ENCODE peak calls at places on chromosomes 16 and 17, in six cellular contexts. A is esophagus squamous epithelium, P is PC-3, U is hepatocyte, R is H9, B is WTC11. G is an unnamed sample.

GRCh38 chr16:83676056-83676455 is 131.7 kb upstream of the HSBP1 start:
- DNase-seq in A (no peak), P (no peak), U (no peak), R (no peak), B (no peak), G (no peak)

GRCh38 chr16:76360384-76360783 is 83.2 kb downstream of the CNTNAP4 start:
- DNase-seq in A (no peak), P (no peak), U (no peak), R (no peak), B (no peak), G (no peak)

GRCh38 chr17:4739122-4740024 is at the start of the genes CXCL16 and ZMYND15:
- DNase-seq in A (no peak), P (peak; percentile 45), U (peak; percentile 90), R (peak; percentile 59), B (peak; percentile 47), G (peak; percentile 88)

GRCh38 chr17:17104494-17104893 is 62.2 kb downstream of the MPRIP start:
- DNase-seq in A (no peak), P (no peak), U (no peak), R (no peak), B (no peak), G (no peak)

GRCh38 chr16:3965306-3965705 is 84.8 kb upstream of the CREBBP start:
- DNase-seq in A (no peak), P (no peak), U (no peak), R (no peak), B (no peak), G (no peak)

GRCh38 chr16:6888536-6888935 is 444.1 kb upstream of the RBFOX1 start:
- DNase-seq in A (no peak), P (no peak), U (no peak), R (no peak), B (no peak), G (no peak)

GRCh38 chr16:89024546-89024945 is 47.5 kb upstream of the CBFA2T3 start:
- DNase-seq in A (no peak), P (no peak), U (no peak), R (no peak), B (peak; percentile 6), G (no peak)

GRCh38 chr17:75681289-75681688 is 14.2 kb downstream of the SAP30BP start:
- DNase-seq in A (no peak), P (peak; percentile 60), U (peak; percentile 27), R (no peak), B (no peak), G (no peak)

GRCh38 chr17:43732961-43733360 is 25.6 kb downstream of the SOST start:
- DNase-seq in A (no peak), P (peak; percentile 49), U (no peak), R (no peak), B (no peak), G (no peak)

GRCh38 chr17:32493581-32494513 is 7.1 kb downstream of the CDK5R1 start:
- DNase-seq in A (no peak), P (no peak), U (no peak), R (no peak), B (no peak), G (no peak)

GRCh38 chr16:69465083-69465721 is 40.8 kb downstream of the CYB5B start:
- DNase-seq in A (no peak), P (no peak), U (peak; percentile 10), R (no peak), B (no peak), G (no peak)

GRCh38 chr16:75580-76501 is 2.2 kb upstream of the MPG start:
- DNase-seq in A (no peak), P (no peak), U (peak; percentile 87), R (peak; percentile 83), B (peak; percentile 61), G (no peak)

GRCh38 chr16:31305219-31305618 is 45.4 kb downstream of the ITGAM start:
- DNase-seq in A (no peak), P (no peak), U (no peak), R (no peak), B (no peak), G (no peak)

GRCh38 chr16:12235110-12235509 is 258.6 kb downstream of the SNX29 start:
- DNase-seq in A (no peak), P (no peak), U (no peak), R (no peak), B (no peak), G (no peak)

GRCh38 chr16:51508813-51509212 is 357.7 kb upstream of the SALL1 start:
- DNase-seq in A (no peak), P (no peak), U (no peak), R (no peak), B (no peak), G (no peak)

GRCh38 chr16:85208181-85208580 is 95.9 kb upstream of the CIBAR2 start:
- DNase-seq in A (no peak), P (no peak), U (no peak), R (no peak), B (no peak), G (no peak)

GRCh38 chr17:27420211-27420950 is 35.9 kb upstream of the KSR1 start:
- DNase-seq in A (no peak), P (no peak), U (no peak), R (no peak), B (no peak), G (no peak)

GRCh38 chr16:73113326-73113720 is 65.4 kb upstream of the ZFHX3 start:
- DNase-seq in A (no peak), P (no peak), U (no peak), R (no peak), B (no peak), G (no peak)

GRCh38 chr16:58027341-58028167 is 2.0 kb downstream of the MMP15 start:
- DNase-seq in A (no peak), P (peak; percentile 45), U (peak; percentile 71), R (peak; percentile 92), B (peak; percentile 79), G (no peak)

GRCh38 chr16:89696598-89697128 is 4.8 kb downstream of the SPATA2L start:
- DNase-seq in A (no peak), P (no peak), U (peak; percentile 8), R (no peak), B (no peak), G (peak; percentile 75)

DNA sequence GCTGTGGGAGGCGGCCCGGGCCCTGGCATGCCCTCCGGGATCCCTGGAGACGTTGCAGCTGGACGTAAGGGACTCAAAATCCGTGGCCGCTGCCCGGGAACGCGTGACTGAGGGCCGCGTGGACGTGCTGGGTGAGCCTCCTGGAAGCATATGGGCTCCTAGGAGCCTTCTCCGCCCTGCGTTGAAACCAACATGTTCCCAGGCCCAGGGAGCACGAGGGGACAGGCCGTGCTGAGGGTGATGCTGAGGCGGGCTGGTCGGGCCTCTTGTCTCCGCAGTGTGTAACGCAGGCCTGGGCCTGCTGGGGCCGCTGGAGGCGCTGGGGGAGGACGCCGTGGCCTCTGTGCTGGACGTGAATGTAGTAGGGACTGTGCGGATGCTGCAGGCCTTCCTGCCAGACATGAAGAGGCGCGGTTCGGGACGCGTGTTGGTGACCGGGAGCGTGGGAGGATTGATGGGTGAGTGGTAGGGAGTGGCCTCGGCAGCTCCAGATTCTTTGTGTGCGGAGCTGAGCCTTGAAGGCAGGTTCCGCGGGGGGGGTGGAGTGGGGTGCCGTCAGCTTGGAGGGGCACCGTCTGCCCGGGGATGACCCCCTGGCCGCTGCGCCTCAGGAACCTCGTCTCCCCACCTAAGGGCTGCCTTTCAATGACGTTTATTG is 567 bp downstream of the HSD17B1 start:
- DNase-seq in A (no peak), P (no peak), U (no peak), R (peak; percentile 86), B (peak; percentile 58), G (no peak)
- TF ChIP-seq CTCF in A (no peak), P (no peak), U (no peak), R (no peak), B (no peak), G (no peak)

GRCh38 chr17:38552343-38552742 is 53.4 kb downstream of the SRCIN1 start:
- DNase-seq in A (no peak), P (no peak), U (no peak), R (no peak), B (no peak), G (no peak)
- TF ChIP-seq CTCF in A (no peak), P (no peak), U (no peak), R (no peak), B (no peak), G (no peak)

GRCh38 chr17:56834380-56835258 is 668 bp downstream of the DGKE start:
- DNase-seq in A (no peak), P (peak; percentile 70), U (peak; percentile 78), R (peak; percentile 80), B (peak; percentile 62), G (peak; percentile 70)
- TF ChIP-seq CTCF in A (no peak), P (peak; percentile 27), U (no peak), R (peak; percentile 29), B (no peak), G (no peak)

GRCh38 chr17:21126645-21127507 is at the start of gene DHRS7B:
- DNase-seq in A (peak; percentile 56), P (peak; percentile 99), U (peak; percentile 98), R (peak; percentile 99), B (peak; percentile 99), G (peak; percentile 96)
- TF ChIP-seq CTCF in A (no peak), P (no peak), U (no peak), R (no peak), B (no peak), G (no peak)